ENCODE peak calls at places on chromosome 9, in four cellular contexts. P is Peyer's patch; A is coronary artery; V is CD4-positive, CD25-positive, alpha-beta regulatory T cell. H is an unnamed sample.
A peak's percentile ranks its signal among the peaks of the same experiment; 100 is the strongest.

GRCh38 chr9:27791311-27791710 is 218.0 kb upstream of the C9orf72 start:
- DNase-seq in P (no peak), A (no peak), V (no peak), H (no peak)

GRCh38 chr9:129335456-129336129 is 157.5 kb upstream of the IER5L start:
- DNase-seq in P (no peak), A (no peak), V (no peak), H (no peak)

GRCh38 chr9:110714314-110714713 is 45.7 kb downstream of the MUSK start:
- DNase-seq in P (no peak), A (no peak), V (no peak), H (no peak)

GRCh38 chr9:134526798-134527492 is 114.7 kb upstream of the COL5A1 start:
- DNase-seq in P (peak; percentile 45), A (no peak), V (no peak), H (no peak)

GRCh38 chr9:137373611-137373980 is 49.4 kb downstream of the EXD3 start:
- DNase-seq in P (no peak), A (no peak), V (no peak), H (no peak)

GRCh38 chr9:87290241-87290700 is 207.4 kb upstream of the DAPK1 start:
- DNase-seq in P (no peak), A (no peak), V (no peak), H (no peak)

GRCh38 chr9:132864691-132865090 is 13.4 kb downstream of the AK8 start:
- DNase-seq in P (no peak), A (no peak), V (no peak), H (peak; percentile 20)

GRCh38 chr9:92439921-92440750 is 15.9 kb upstream of the OMD start:
- DNase-seq in P (no peak), A (no peak), V (no peak), H (no peak)

GRCh38 chr9:132849168-132849831 is 28.8 kb downstream of the AK8 start:
- DNase-seq in P (no peak), A (no peak), V (peak; percentile 79), H (peak; percentile 52)

GRCh38 chr9:15147471-15147870 is 159.5 kb downstream of the TTC39B start:
- DNase-seq in P (no peak), A (no peak), V (no peak), H (no peak)

GRCh38 chr9:108468364-108468763 is 387.4 kb downstream of the ACTL7B start:
- DNase-seq in P (no peak), A (no peak), V (peak; percentile 4), H (no peak)

GRCh38 chr9:38662763-38663593 is 42.6 kb upstream of the ANKRD18A start:
- DNase-seq in P (no peak), A (no peak), V (no peak), H (no peak)

GRCh38 chr9:6644346-6645152 is 980 bp downstream of the GLDC start:
- DNase-seq in P (no peak), A (no peak), V (peak; percentile 7), H (no peak)

GRCh38 chr9:137310190-137311052 is 8.3 kb upstream of the NRARP start:
- DNase-seq in P (peak; percentile 69), A (no peak), V (no peak), H (no peak)

GRCh38 chr9:129414377-129415021 is 206.4 kb downstream of the C9orf50 start:
- DNase-seq in P (no peak), A (no peak), V (peak; percentile 62), H (no peak)

GRCh38 chr9:74736635-74737034 is 151.1 kb downstream of the TRPM6 start:
- DNase-seq in P (no peak), A (no peak), V (no peak), H (no peak)

GRCh38 chr9:137464291-137464999 is 5.3 kb upstream of the NSMF start:
- DNase-seq in P (no peak), A (peak; percentile 65), V (no peak), H (peak; percentile 72)

GRCh38 chr9:117424291-117424690 is 9.4 kb upstream of the ASTN2 start:
- DNase-seq in P (no peak), A (no peak), V (no peak), H (no peak)

GRCh38 chr9:135482015-135482754 is 2.6 kb downstream of the PPP1R26 start:
- DNase-seq in P (no peak), A (no peak), V (no peak), H (no peak)

GRCh38 chr9:91212592-91213243 is 149.0 kb downstream of the AUH start:
- DNase-seq in P (no peak), A (no peak), V (no peak), H (no peak)

GRCh38 chr9:121684381-121685145 is 33.1 kb downstream of the DAB2IP start:
- DNase-seq in P (peak; percentile 69), A (no peak), V (peak; percentile 9), H (peak; percentile 84)

GRCh38 chr9:137022620-137023008 is 5.4 kb downstream of the ABCA2 start:
- DNase-seq in P (no peak), A (no peak), V (no peak), H (no peak)

GRCh38 chr9:108040783-108041182 is 551.2 kb upstream of the KLF4 start:
- DNase-seq in P (no peak), A (no peak), V (no peak), H (no peak)

GRCh38 chr9:134936762-134937555 is 19.2 kb upstream of the FCN1 start:
- DNase-seq in P (no peak), A (no peak), V (no peak), H (no peak)

GRCh38 chr9:130483281-130483949 is 38.7 kb downstream of the ASS1 start:
- DNase-seq in P (no peak), A (no peak), V (no peak), H (no peak)

GRCh38 chr9:130480673-130481072 is 35.9 kb downstream of the ASS1 start:
- DNase-seq in P (no peak), A (no peak), V (no peak), H (peak; percentile 78)

GRCh38 chr9:130484362-130485072 is 39.8 kb downstream of the ASS1 start:
- DNase-seq in P (no peak), A (no peak), V (no peak), H (no peak)

GRCh38 chr9:130479587-130479986 is 34.8 kb downstream of the ASS1 start:
- DNase-seq in P (no peak), A (no peak), V (no peak), H (no peak)

GRCh38 chr9:130482463-130482862 is 37.7 kb downstream of the ASS1 start:
- DNase-seq in P (no peak), A (no peak), V (no peak), H (no peak)
- H3K4me3 ChIP-seq in P (no peak overlapping the region), A (no peak overlapping the region), V (no peak overlapping the region), H (no peak overlapping the region)

GRCh38 chr9:28970241-28970654 is 1397.0 kb upstream of the C9orf72 start:
- DNase-seq in P (no peak), A (no peak), V (no peak), H (no peak)
- H3K4me3 ChIP-seq in P (no peak overlapping the region), A (no peak overlapping the region), V (no peak overlapping the region), H (no peak overlapping the region)

GRCh38 chr9:79384506-79384905 is 187.3 kb upstream of the TLE4 start:
- DNase-seq in P (no peak), A (no peak), V (no peak), H (no peak)
- H3K4me3 ChIP-seq in P (no peak overlapping the region), A (no peak overlapping the region), V (no peak overlapping the region), H (no peak overlapping the region)

GRCh38 chr9:130689937-130690700 is 3.5 kb upstream of the EXOSC2 start:
- DNase-seq in P (peak; percentile 82), A (peak; percentile 81), V (peak; percentile 47), H (peak; percentile 66)
- H3K4me3 ChIP-seq in P (peak overlapping the region; percentile 46), A (peak overlapping the region; percentile 59), V (no peak overlapping the region), H (peak overlapping the region; percentile 11)

GRCh38 chr9:124779368-124780059 is 2.6 kb downstream of the OLFML2A start:
- DNase-seq in P (peak; percentile 45), A (no peak), V (no peak), H (no peak)

GRCh38 chr9:124776952-124777645 is at the start of gene OLFML2A:
- DNase-seq in P (peak; percentile 48), A (no peak), V (peak; percentile 15), H (no peak)

GRCh38 chr9:124780060-124780756 is 3.3 kb downstream of the OLFML2A start:
- DNase-seq in P (peak; percentile 45), A (no peak), V (no peak), H (no peak)

GRCh38 chr9:124780757-124781151 is 3.8 kb downstream of the OLFML2A start:
- DNase-seq in P (peak; percentile 35), A (no peak), V (no peak), H (no peak)

DNA sequence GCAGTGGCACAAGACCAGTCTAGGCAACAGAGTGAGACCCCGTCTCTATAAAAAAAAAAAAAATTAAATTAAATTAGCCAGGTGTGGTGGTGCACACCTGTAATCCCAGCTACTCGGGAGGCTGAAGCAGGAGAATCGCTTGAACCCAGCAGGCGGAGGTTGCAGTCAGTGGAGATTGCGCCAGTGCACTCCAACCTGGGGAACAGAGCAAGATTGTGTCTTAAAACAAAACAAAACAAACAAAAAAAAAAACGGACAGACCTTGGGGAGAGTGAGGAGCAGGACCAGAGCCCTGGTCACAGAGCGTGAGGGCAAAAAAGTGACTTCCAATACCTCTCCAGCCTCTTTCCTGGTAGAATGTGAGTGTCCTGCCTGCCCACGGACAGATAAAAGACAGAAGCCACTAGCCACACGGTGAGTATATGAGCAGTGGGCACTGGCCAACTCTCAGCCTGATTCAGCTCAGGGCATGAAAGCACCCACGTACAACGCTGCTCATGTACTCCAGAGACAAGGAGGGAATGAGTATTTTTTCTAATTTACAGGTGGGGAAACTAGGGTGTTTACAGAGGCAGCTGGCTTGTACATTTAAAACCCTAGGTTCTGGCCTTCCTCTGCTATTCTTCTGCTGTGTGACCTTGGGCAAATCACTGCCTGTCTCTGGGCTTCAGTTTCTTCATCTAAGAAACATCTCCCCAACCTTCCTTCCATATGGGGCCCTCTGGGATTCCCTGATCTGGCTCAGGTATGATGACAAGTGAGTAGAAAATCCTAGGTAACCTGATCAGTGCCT is 1.8 kb downstream of the OLFML2A start:
- DNase-seq in P (no peak), A (no peak), V (no peak), H (no peak)
- H3K4me3 ChIP-seq in P (no peak overlapping the region), A (no peak overlapping the region), V (no peak overlapping the region), H (no peak overlapping the region)

GRCh38 chr9:105670775-105671174 is 8.5 kb downstream of the TAL2 start:
- DNase-seq in P (no peak), A (no peak), V (no peak), H (no peak)

GRCh38 chr9:105670315-105670714 is 8.1 kb downstream of the TAL2 start:
- DNase-seq in P (no peak), A (no peak), V (no peak), H (no peak)

GRCh38 chr9:105673850-105674387 is 11.7 kb downstream of the TAL2 start:
- DNase-seq in P (no peak), A (no peak), V (no peak), H (no peak)

GRCh38 chr9:105676351-105676923 is 14.2 kb downstream of the TAL2 start:
- DNase-seq in P (no peak), A (no peak), V (no peak), H (no peak)

GRCh38 chr9:105672711-105673234 is 10.5 kb downstream of the TAL2 start:
- DNase-seq in P (no peak), A (no peak), V (no peak), H (no peak)
- H3K4me3 ChIP-seq in P (no peak overlapping the region), A (no peak overlapping the region), V (no peak overlapping the region), H (no peak overlapping the region)

DNA sequence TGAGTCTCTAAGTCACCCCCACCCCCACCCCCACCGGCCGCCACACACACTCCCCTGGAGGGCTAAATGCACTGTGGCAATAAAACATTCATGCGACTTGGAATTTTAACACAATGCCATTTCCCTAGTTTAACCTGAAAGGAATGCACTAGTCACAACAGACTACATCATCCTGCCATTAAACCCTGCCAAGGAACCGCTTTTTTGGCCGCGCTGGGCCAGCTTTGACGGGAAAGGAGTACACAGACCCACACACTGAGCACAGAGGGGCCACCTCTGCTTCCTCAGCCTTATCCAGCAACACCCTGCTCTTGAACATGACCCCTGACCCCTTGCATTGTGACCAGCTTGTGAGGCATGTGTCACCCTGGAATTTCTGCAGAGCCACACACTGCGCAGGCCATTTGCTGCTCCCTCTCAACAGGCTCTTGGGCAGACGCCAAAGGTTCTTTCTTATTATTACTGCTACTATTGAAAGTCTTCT is 165.3 kb downstream of the BNC2 start:
- DNase-seq in P (peak; percentile 75), A (peak; percentile 91), V (no peak), H (peak; percentile 55)
- H3K4me3 ChIP-seq in P (no peak overlapping the region), A (peak overlapping the region; percentile 64), V (no peak overlapping the region), H (no peak overlapping the region)

H was measured in left lung.